ENCODE peak calls at places on chromosome 4, in four cellular contexts. One of them, this sample, is unnamed.

GRCh38 chr4:8019396-8020365 is 80.0 kb upstream of the AFAP1 start:
- DNase-seq in HepG2: no peak
- DNase-seq in HCT116: no peak
- DNase-seq in K562: no peak
- DNase-seq in this sample: no peak

GRCh38 chr4:40377462-40378385 is 42.6 kb downstream of the CHRNA9 start:
- DNase-seq in HepG2: no peak
- DNase-seq in HCT116: no peak
- DNase-seq in K562: no peak
- DNase-seq in this sample: no peak

GRCh38 chr4:189804884-189805283 is 135.8 kb upstream of the FRG1 start:
- DNase-seq in HepG2: no peak
- DNase-seq in HCT116: no peak
- DNase-seq in K562: no peak
- DNase-seq in this sample: no peak

GRCh38 chr4:168694669-168695068 is 197.8 kb downstream of the PALLD start:
- DNase-seq in HepG2: no peak
- DNase-seq in HCT116: no peak
- DNase-seq in K562: no peak
- DNase-seq in this sample: no peak

GRCh38 chr4:122224348-122224747 is 72.2 kb downstream of the BLTP1 start:
- DNase-seq in HepG2: no peak
- DNase-seq in HCT116: no peak
- DNase-seq in K562: peak; percentile 31
- DNase-seq in this sample: no peak

GRCh38 chr4:23818097-23818648 is 71.7 kb downstream of the PPARGC1A start:
- DNase-seq in HepG2: no peak
- DNase-seq in HCT116: no peak
- DNase-seq in K562: no peak
- DNase-seq in this sample: no peak

GRCh38 chr4:5528108-5528507 is 180.3 kb downstream of the EVC2 start:
- DNase-seq in HepG2: no peak
- DNase-seq in HCT116: no peak
- DNase-seq in K562: no peak
- DNase-seq in this sample: no peak

GRCh38 chr4:176840166-176840565 is 47.4 kb upstream of the VEGFC start:
- DNase-seq in HepG2: no peak
- DNase-seq in HCT116: no peak
- DNase-seq in K562: no peak
- DNase-seq in this sample: no peak

GRCh38 chr4:105978684-105979296 is 83.5 kb downstream of the NPNT start:
- DNase-seq in HepG2: no peak
- DNase-seq in HCT116: no peak
- DNase-seq in K562: no peak
- DNase-seq in this sample: no peak

GRCh38 chr4:47698837-47699236 is 139.0 kb downstream of the CORIN start:
- DNase-seq in HepG2: peak; percentile 47
- DNase-seq in HCT116: no peak
- DNase-seq in K562: no peak
- DNase-seq in this sample: no peak

GRCh38 chr4:14520171-14520570 is 482.1 kb upstream of the CPEB2 start:
- DNase-seq in HepG2: no peak
- DNase-seq in HCT116: no peak
- DNase-seq in K562: no peak
- DNase-seq in this sample: no peak

GRCh38 chr4:81632581-81633247 is 161.0 kb upstream of the RASGEF1B start:
- DNase-seq in HepG2: no peak
- DNase-seq in HCT116: no peak
- DNase-seq in K562: no peak
- DNase-seq in this sample: no peak

GRCh38 chr4:161498155-161498554 is 665.6 kb downstream of the FSTL5 start:
- DNase-seq in HepG2: no peak
- DNase-seq in HCT116: no peak
- DNase-seq in K562: no peak
- DNase-seq in this sample: no peak
- TF ChIP-seq TCF7L2 in HepG2: no peak
- TF ChIP-seq TCF7L2 in HCT116: no peak
- TF ChIP-seq TCF7L2 in K562: no peak
- TF ChIP-seq TCF7L2 in this sample: no peak

GRCh38 chr4:70522626-70523025 is 4.3 kb downstream of the AMTN start:
- DNase-seq in HepG2: no peak
- DNase-seq in HCT116: no peak
- DNase-seq in K562: no peak
- DNase-seq in this sample: no peak
- TF ChIP-seq TCF7L2 in HepG2: no peak
- TF ChIP-seq TCF7L2 in HCT116: no peak
- TF ChIP-seq TCF7L2 in K562: no peak
- TF ChIP-seq TCF7L2 in this sample: no peak

GRCh38 chr4:76950052-76950845 is 697 bp downstream of the SEPTIN11 start:
- DNase-seq in HepG2: peak; percentile 25
- DNase-seq in HCT116: no peak
- DNase-seq in K562: peak; percentile 53
- DNase-seq in this sample: no peak
- TF ChIP-seq TCF7L2 in HepG2: no peak
- TF ChIP-seq TCF7L2 in HCT116: no peak
- TF ChIP-seq TCF7L2 in K562: no peak
- TF ChIP-seq TCF7L2 in this sample: no peak

DNA sequence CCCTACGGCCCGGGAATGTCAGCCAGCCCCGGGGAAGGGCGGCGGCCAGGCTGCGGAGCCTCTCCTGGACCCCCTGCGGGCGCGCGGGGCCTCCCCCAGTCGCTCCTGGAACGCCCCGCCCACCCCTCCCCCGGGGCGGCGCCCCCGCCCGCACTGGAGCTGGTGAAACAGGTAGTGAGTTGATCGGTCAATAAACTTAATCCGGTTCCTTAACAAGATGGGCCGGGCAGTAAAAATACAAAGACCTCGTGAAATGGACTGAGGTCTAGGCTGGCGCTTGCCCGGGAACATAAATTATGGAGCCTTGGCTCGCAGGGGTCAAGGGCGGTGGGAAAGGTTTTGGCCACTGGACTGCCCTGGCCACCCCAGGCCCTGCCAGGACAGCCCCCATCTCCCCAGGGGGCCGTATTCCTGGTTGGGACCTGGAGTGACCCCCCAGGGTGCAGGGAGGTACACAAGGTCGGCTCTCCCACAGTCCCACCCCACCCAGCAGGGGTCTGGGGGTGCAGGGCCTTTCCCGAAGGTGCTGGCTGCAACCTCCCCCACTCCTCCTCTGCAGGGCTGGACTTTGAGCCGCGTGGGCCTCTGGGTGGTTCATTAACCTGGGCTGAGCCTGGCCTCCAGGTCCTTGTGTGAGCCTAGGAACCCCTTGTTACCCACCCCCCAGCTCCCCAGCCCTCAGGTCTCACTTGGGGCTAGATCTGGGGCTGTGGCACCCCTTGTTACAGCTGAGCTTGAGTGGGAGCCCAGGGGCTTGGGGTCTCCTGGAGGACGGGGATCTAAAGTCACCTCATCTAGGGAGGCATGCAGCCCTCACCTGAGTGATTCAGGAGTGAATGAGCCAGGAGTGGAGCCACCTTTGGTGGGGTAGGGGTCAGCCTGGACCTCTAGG is 2.5 kb downstream of the FGFR3 start:
- DNase-seq in HepG2: peak; percentile 88
- DNase-seq in HCT116: no peak
- DNase-seq in K562: peak; percentile 81
- DNase-seq in this sample: no peak
- TF ChIP-seq TCF7L2 in HepG2: no peak
- TF ChIP-seq TCF7L2 in HCT116: no peak
- TF ChIP-seq TCF7L2 in K562: no peak
- TF ChIP-seq TCF7L2 in this sample: no peak

GRCh38 chr4:183675625-183676024 is 16.5 kb downstream of the TRAPPC11 start:
- DNase-seq in HepG2: no peak
- DNase-seq in HCT116: no peak
- DNase-seq in K562: no peak
- DNase-seq in this sample: no peak

GRCh38 chr4:183686461-183686860 is 27.4 kb downstream of the TRAPPC11 start:
- DNase-seq in HepG2: no peak
- DNase-seq in HCT116: no peak
- DNase-seq in K562: no peak
- DNase-seq in this sample: no peak

GRCh38 chr4:183681119-183681518 is 22.0 kb downstream of the TRAPPC11 start:
- DNase-seq in HepG2: no peak
- DNase-seq in HCT116: no peak
- DNase-seq in K562: no peak
- DNase-seq in this sample: no peak
- TF ChIP-seq TCF7L2 in HepG2: no peak
- TF ChIP-seq TCF7L2 in HCT116: no peak
- TF ChIP-seq TCF7L2 in K562: no peak
- TF ChIP-seq TCF7L2 in this sample: no peak